ENCODE peak calls at places on chromosome 18, in seven cellular contexts. Y is stimulated activated CD4-positive, alpha-beta T cell treated with anti-CD3 and anti-CD28 coated beads, Interleukin-2, amount 100 ng/mL, for 24 hours; J is neuronal stem cell; A is MM.1S; B is OCI-M1; D is iPS-NIHi11; E is GM04504. W is an unnamed sample.

GRCh38 chr18:11494093-11494492 is 115.3 kb upstream of the SLC35G4 start:
- DNase-seq in Y (no peak), J (no peak), A (no peak), B (no peak), D (no peak), E (no peak), W (no peak)

GRCh38 chr18:34787931-34788532 is 77.9 kb downstream of the DTNA start:
- DNase-seq in Y (peak; percentile 35), J (peak; percentile 58), A (peak; percentile 69), B (peak; percentile 83), D (peak; percentile 64), E (no peak), W (no peak)

GRCh38 chr18:65919018-65919417 is 168.2 kb downstream of the CDH7 start:
- DNase-seq in Y (no peak), J (no peak), A (no peak), B (no peak), D (no peak), E (no peak), W (no peak)

GRCh38 chr18:47990981-47991380 is 60.5 kb upstream of the SMAD2 start:
- DNase-seq in Y (no peak), J (no peak), A (no peak), B (no peak), D (no peak), E (no peak), W (no peak)

GRCh38 chr18:730692-731091 is 18.3 kb upstream of the ENOSF1 start:
- DNase-seq in Y (no peak), J (no peak), A (no peak), B (no peak), D (no peak), E (no peak), W (no peak)

GRCh38 chr18:48803951-48804855 is 146.6 kb downstream of the SMAD7 start:
- DNase-seq in Y (peak; percentile 16), J (no peak), A (no peak), B (no peak), D (no peak), E (no peak), W (no peak)

GRCh38 chr18:79748321-79749157 is 49.2 kb upstream of the KCNG2 start:
- DNase-seq in Y (no peak), J (no peak), A (no peak), B (no peak), D (no peak), E (no peak), W (no peak)

GRCh38 chr18:4453712-4454547 is 1.2 kb downstream of the DLGAP1 start:
- DNase-seq in Y (no peak), J (peak; percentile 44), A (no peak), B (no peak), D (peak; percentile 49), E (no peak), W (no peak)

GRCh38 chr18:60966876-60967275 is 366.4 kb upstream of the CDH20 start:
- DNase-seq in Y (no peak), J (no peak), A (no peak), B (no peak), D (no peak), E (no peak), W (no peak)

GRCh38 chr18:80097201-80097600 is 11.9 kb upstream of the ADNP2 start:
- DNase-seq in Y (no peak), J (no peak), A (no peak), B (no peak), D (no peak), E (no peak), W (no peak)

GRCh38 chr18:77220726-77221125 is 28.9 kb upstream of the GALR1 start:
- DNase-seq in Y (no peak), J (no peak), A (no peak), B (no peak), D (no peak), E (no peak), W (no peak)

GRCh38 chr18:47968721-47969120 is 38.3 kb upstream of the SMAD2 start:
- DNase-seq in Y (no peak), J (no peak), A (no peak), B (no peak), D (no peak), E (no peak), W (no peak)

GRCh38 chr18:79367989-79368388 is 27.7 kb upstream of the NFATC1 start:
- DNase-seq in Y (no peak), J (no peak), A (no peak), B (no peak), D (no peak), E (no peak), W (no peak)

GRCh38 chr18:79380816-79381806 is 14.6 kb upstream of the NFATC1 start:
- DNase-seq in Y (peak; percentile 85), J (no peak), A (no peak), B (peak; percentile 73), D (peak; percentile 92), E (no peak), W (no peak)

GRCh38 chr18:60248563-60249330 is 123.8 kb downstream of the MC4R start:
- DNase-seq in Y (no peak), J (no peak), A (no peak), B (no peak), D (no peak), E (no peak), W (no peak)

GRCh38 chr18:48529796-48530195 is 9.0 kb upstream of the CTIF start:
- DNase-seq in Y (no peak), J (no peak), A (no peak), B (no peak), D (no peak), E (peak; percentile 71), W (no peak)

GRCh38 chr18:55489742-55490055 is 98.3 kb downstream of the TCF4 start:
- DNase-seq in Y (no peak), J (no peak), A (peak; percentile 70), B (peak; percentile 52), D (no peak), E (no peak), W (no peak)

GRCh38 chr18:50757358-50757757 is 62.5 kb downstream of the MRO start:
- DNase-seq in Y (no peak), J (no peak), A (no peak), B (no peak), D (no peak), E (no peak), W (no peak)

GRCh38 chr18:7727381-7728076 is 160.4 kb downstream of the PTPRM start:
- DNase-seq in Y (no peak), J (no peak), A (no peak), B (no peak), D (no peak), E (no peak), W (no peak)

GRCh38 chr18:50009772-50010171 is 185.2 kb downstream of the MYO5B start:
- DNase-seq in Y (peak; percentile 34), J (peak; percentile 15), A (peak; percentile 68), B (peak; percentile 56), D (peak; percentile 75), E (no peak), W (no peak)

GRCh38 chr18:77066689-77067088 is 65.9 kb downstream of the MBP start:
- DNase-seq in Y (no peak), J (no peak), A (no peak), B (no peak), D (no peak), E (no peak), W (no peak)

GRCh38 chr18:8478166-8478967 is 130.9 kb upstream of the RAB12 start:
- DNase-seq in Y (peak; percentile 63), J (peak; percentile 59), A (peak; percentile 58), B (peak; percentile 87), D (peak; percentile 93), E (peak; percentile 17), W (no peak)

GRCh38 chr18:35463050-35463449 is 34.7 kb downstream of the INO80C start:
- DNase-seq in Y (no peak), J (no peak), A (no peak), B (no peak), D (no peak), E (no peak), W (no peak)

GRCh38 chr18:65791753-65792152 is 40.9 kb downstream of the CDH7 start:
- DNase-seq in Y (no peak), J (no peak), A (no peak), B (no peak), D (no peak), E (no peak), W (no peak)

GRCh38 chr18:2515408-2515807 is 55.9 kb downstream of the METTL4 start:
- DNase-seq in Y (no peak), J (no peak), A (no peak), B (no peak), D (no peak), E (peak; percentile 74), W (no peak)

GRCh38 chr18:31667185-31667584 is 17.2 kb downstream of the B4GALT6 start:
- DNase-seq in Y (no peak), J (no peak), A (no peak), B (peak; percentile 22), D (no peak), E (no peak), W (no peak)

GRCh38 chr18:9952633-9953416 is 39.0 kb downstream of the VAPA start:
- DNase-seq in Y (no peak), J (no peak), A (no peak), B (peak; percentile 82), D (no peak), E (peak; percentile 10), W (no peak)

GRCh38 chr18:78816114-78816513 is 163.5 kb upstream of the SALL3 start:
- DNase-seq in Y (no peak), J (no peak), A (no peak), B (no peak), D (no peak), E (no peak), W (no peak)

GRCh38 chr18:3995476-3996102 is 459.5 kb downstream of the DLGAP1 start:
- DNase-seq in Y (peak; percentile 57), J (peak; percentile 68), A (peak; percentile 77), B (peak; percentile 90), D (peak; percentile 32), E (peak; percentile 25), W (no peak)

W was measured in thoracic aorta.